ENCODE peak calls at places on chromosomes 4 and X, in six cellular contexts. O is bronchial epithelial cell, G is HFFc6, I is mammary epithelial cell, M is sigmoid colon, Q is upper lobe of left lung. D is an unnamed sample.

GRCh38 chr4:153079824-153080486 is 124.3 kb upstream of the TRIM2 start:
- DNase-seq in Q (no peak), G (no peak), M (no peak), I (no peak), O (no peak), D (no peak)

GRCh38 chrX:83469551-83469950 is 38.5 kb upstream of the POU3F4 start:
- DNase-seq in I (peak; percentile 6), O (peak; percentile 5), G (no peak), Q (no peak), M (no peak), D (peak; percentile 1)

GRCh38 chr4:8554555-8555100 is 25.6 kb upstream of the GPR78 start:
- DNase-seq in I (no peak), O (no peak), G (no peak), M (peak; percentile 56), Q (peak; percentile 8), D (no peak)

GRCh38 chr4:81573817-81574216 is 102.1 kb upstream of the RASGEF1B start:
- DNase-seq in I (no peak), G (no peak), Q (no peak), M (no peak), O (no peak), D (no peak)

GRCh38 chrX:45524296-45524695 is 323.6 kb upstream of the DIPK2B start:
- DNase-seq in O (peak; percentile 67), I (peak; percentile 39), G (peak; percentile 48), M (no peak), Q (no peak), D (peak; percentile 67)

GRCh38 chr4:113657834-113658233 is 103.7 kb downstream of the CAMK2D start:
- DNase-seq in M (no peak), G (no peak), I (peak; percentile 54), Q (no peak), O (peak; percentile 90), D (peak; percentile 69)

GRCh38 chr4:182496392-182496791 is 253.2 kb downstream of the TENM3 start:
- DNase-seq in O (no peak), I (no peak), Q (no peak), G (no peak), M (no peak), D (no peak)

GRCh38 chr4:83170952-83171399 is 56.4 kb upstream of the PLAC8 start:
- DNase-seq in O (peak; percentile 45), Q (no peak), M (no peak), G (no peak), I (peak; percentile 19), D (no peak)

GRCh38 chr4:8167815-8168214 is 9.2 kb upstream of the ABLIM2 start:
- DNase-seq in Q (peak; percentile 69), M (no peak), O (no peak), G (no peak), I (no peak), D (no peak)

GRCh38 chrX:23668335-23668734 is 1.0 kb downstream of the PRDX4 start:
- DNase-seq in Q (no peak), I (no peak), G (no peak), M (no peak), O (no peak), D (no peak)

GRCh38 chr4:169791527-169792156 is 33.9 kb upstream of the HPF1 start:
- DNase-seq in I (peak; percentile 65), M (no peak), O (peak; percentile 44), Q (no peak), G (peak; percentile 67), D (peak; percentile 55)

GRCh38 chrX:132463411-132463810 is 25.4 kb downstream of the MBNL3 start:
- DNase-seq in O (no peak), M (no peak), G (no peak), I (no peak), Q (no peak), D (peak; percentile 6)

GRCh38 chr4:80187677-80188076 is 9.6 kb upstream of the PRDM8 start:
- DNase-seq in O (no peak), Q (no peak), I (no peak), G (no peak), M (no peak), D (no peak)

GRCh38 chrX:124534530-124534929 is 188.2 kb downstream of the SH2D1A start:
- DNase-seq in O (no peak), M (no peak), G (no peak), I (no peak), Q (no peak), D (no peak)

GRCh38 chr4:101972791-101973190 is 182.3 kb downstream of the BANK1 start:
- DNase-seq in O (peak; percentile 89), I (peak; percentile 79), Q (no peak), G (no peak), M (no peak), D (no peak)

GRCh38 chr4:38123555-38123954 is 163.4 kb downstream of the PTTG2 start:
- DNase-seq in O (no peak), I (no peak), M (no peak), Q (no peak), G (no peak), D (no peak)

GRCh38 chrX:150465326-150465725 is 102.2 kb downstream of the MAMLD1 start:
- DNase-seq in O (no peak), I (no peak), Q (no peak), G (no peak), M (no peak), D (no peak)

GRCh38 chrX:31266172-31267076 is 194.6 kb upstream of the FTHL17 start:
- DNase-seq in Q (peak; percentile 64), O (no peak), G (no peak), M (peak; percentile 75), I (peak; percentile 43), D (no peak)

GRCh38 chr4:158810487-158811215 is 41.8 kb downstream of the FNIP2 start:
- DNase-seq in O (peak; percentile 95), I (peak; percentile 87), Q (peak; percentile 70), G (peak; percentile 99), M (peak; percentile 92), D (peak; percentile 98)

GRCh38 chr4:158817562-158818370 is 48.9 kb downstream of the FNIP2 start:
- DNase-seq in G (no peak), O (no peak), M (no peak), I (no peak), Q (no peak), D (no peak)

GRCh38 chr4:13920901-13921300 is 293.4 kb upstream of the BOD1L1 start:
- DNase-seq in I (peak; percentile 100), O (peak; percentile 99), M (peak; percentile 66), Q (no peak), G (peak; percentile 100), D (peak; percentile 100)

GRCh38 chrX:12843668-12844279 is 23.1 kb upstream of the TLR7 start:
- DNase-seq in G (no peak), O (no peak), M (no peak), I (no peak), Q (no peak), D (no peak)

GRCh38 chr4:136471051-136471450 is 1061.2 kb downstream of the PCDH18 start:
- DNase-seq in M (no peak), I (no peak), Q (no peak), O (no peak), G (no peak), D (no peak)

GRCh38 chrX:130285069-130285620 is 16.4 kb upstream of the ZNF280C start:
- DNase-seq in I (peak; percentile 31), M (no peak), G (peak; percentile 55), O (peak; percentile 41), Q (no peak), D (no peak)

GRCh38 chrX:66717926-66718325 is 79.0 kb upstream of the EDA2R start:
- DNase-seq in G (peak; percentile 13), O (peak; percentile 7), I (no peak), M (no peak), Q (no peak), D (no peak)

GRCh38 chr4:125704726-125705125 is 390.0 kb downstream of the FAT4 start:
- DNase-seq in M (no peak), Q (no peak), I (no peak), G (peak; percentile 41), O (no peak), D (peak; percentile 37)

GRCh38 chr4:167034983-167035382 is 199.3 kb downstream of the SPOCK3 start:
- DNase-seq in M (no peak), O (no peak), Q (no peak), I (no peak), G (no peak), D (no peak)

DNA sequence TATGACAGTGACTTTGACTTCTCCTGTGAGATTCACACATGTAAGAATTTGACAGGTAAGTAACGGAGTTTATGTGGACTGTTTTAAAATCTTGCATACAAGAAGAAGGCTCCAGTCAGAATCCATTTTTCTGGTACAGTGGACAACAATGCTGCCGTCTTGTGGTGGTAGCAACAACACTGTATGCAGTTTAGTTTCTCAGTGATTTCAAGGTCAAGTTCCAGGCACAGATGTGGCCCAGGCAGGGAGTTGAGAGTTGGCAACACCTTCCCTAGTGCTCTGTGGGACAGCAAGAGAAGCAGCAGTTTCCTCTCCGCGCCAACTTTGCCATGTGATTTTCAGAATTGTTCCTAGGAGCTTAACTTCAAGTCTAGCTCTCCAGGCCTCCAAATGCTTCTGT is 56.0 kb upstream of the STPG2 start:
- DNase-seq in G (no peak), I (no peak), O (no peak), Q (no peak), M (no peak), D (no peak)
- TF ChIP-seq CTCF in G (peak; percentile 21), I (no peak), O (no peak), Q (no peak), M (no peak), D (no peak)

GRCh38 chr4:176767183-176767582 is 25.5 kb downstream of the VEGFC start:
- DNase-seq in M (no peak), I (no peak), G (peak; percentile 54), O (no peak), Q (no peak), D (peak; percentile 33)
- TF ChIP-seq CTCF in M (no peak), I (no peak), G (no peak), O (no peak), Q (no peak), D (no peak)

GRCh38 chr4:71775449-71775848 is 8.4 kb downstream of the GC start:
- DNase-seq in G (no peak), I (no peak), M (no peak), O (no peak), Q (no peak), D (no peak)

GRCh38 chr4:71771613-71772012 is 12.3 kb downstream of the GC start:
- DNase-seq in O (no peak), I (no peak), Q (no peak), G (no peak), M (no peak), D (no peak)

GRCh38 chr4:71773004-71773403 is 10.9 kb downstream of the GC start:
- DNase-seq in M (no peak), I (no peak), Q (no peak), G (no peak), O (no peak), D (no peak)

GRCh38 chr4:71774136-71774535 is 9.7 kb downstream of the GC start:
- DNase-seq in O (no peak), G (no peak), Q (no peak), I (no peak), M (no peak), D (no peak)

DNA sequence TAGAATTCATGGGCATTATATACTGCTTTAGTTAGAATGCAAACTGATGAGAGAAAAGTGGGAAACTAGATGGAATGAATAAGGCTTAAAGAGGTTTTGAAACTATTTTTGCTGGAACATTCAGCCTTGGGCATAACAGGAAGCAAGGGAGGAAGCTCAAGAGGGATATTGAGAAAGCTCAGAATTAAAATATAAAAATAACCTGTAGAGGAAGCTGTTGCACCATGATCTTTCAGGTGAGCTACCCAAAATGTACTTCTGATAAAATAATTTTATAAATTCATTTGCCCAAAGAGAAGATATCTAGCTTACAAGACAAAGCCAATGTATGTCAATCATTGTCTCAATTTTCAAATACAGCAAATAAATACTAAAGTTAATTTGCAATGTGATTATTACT is 11.3 kb downstream of the GC start:
- DNase-seq in Q (no peak), O (peak; percentile 23), G (no peak), M (no peak), I (no peak), D (no peak)
- TF ChIP-seq CTCF in Q (peak; percentile 31), O (peak; percentile 39), G (no peak), M (no peak), I (peak; percentile 34), D (no peak)

GRCh38 chrX:37926700-37927099 is 79.3 kb upstream of the DYNLT3 start:
- DNase-seq in I (no peak), M (no peak), Q (no peak), O (peak; percentile 36), G (peak; percentile 32), D (peak; percentile 41)
- TF ChIP-seq CTCF in I (peak; percentile 61), M (peak; percentile 33), Q (peak; percentile 61), O (peak; percentile 30), G (peak; percentile 78), D (peak; percentile 61)